ENCODE peak calls at places on chromosomes 13 and 19, in six cellular contexts. Z is right atrium auricular region, C is endodermal cell, E is brain microvascular endothelial cell, P is GM06990, W is K562. A is an unnamed sample.

GRCh38 chr13:50594276-50594970 is 249.1 kb downstream of the DLEU7 start:
- DNase-seq in Z (no peak), C (peak), E (no peak), P (peak), W (no peak), A (peak)

GRCh38 chr13:95128045-95128643 is 173.1 kb downstream of the ABCC4 start:
- DNase-seq in Z (no peak), C (no peak), E (no peak), P (no peak), W (no peak), A (no peak)

GRCh38 chr13:36124236-36124822 is 6.9 kb downstream of the DCLK1 start:
- DNase-seq in Z (no peak), C (no peak), E (peak), P (no peak), W (no peak), A (no peak)

GRCh38 chr19:47613165-47614146 is 4.5 kb downstream of the BICRA start:
- DNase-seq in Z (no peak), C (peak), E (peak), P (no peak), W (no peak), A (no peak)

GRCh38 chr13:108690726-108691125 is 61.3 kb downstream of the MYO16 start:
- DNase-seq in Z (no peak), C (no peak), E (no peak), P (no peak), W (no peak), A (no peak)

GRCh38 chr13:36965767-36966166 is 33.4 kb downstream of the ALG5 start:
- DNase-seq in Z (no peak), C (no peak), E (peak), P (no peak), W (no peak), A (no peak)

GRCh38 chr13:106187501-106187900 is 348.0 kb downstream of the EFNB2 start:
- DNase-seq in Z (no peak), C (no peak), E (no peak), P (no peak), W (no peak), A (no peak)

GRCh38 chr19:33290956-33291622 is 11.2 kb downstream of the CEBPA start:
- DNase-seq in Z (no peak), C (no peak), E (no peak), P (no peak), W (no peak), A (no peak)

GRCh38 chr13:51494151-51494550 is 41.3 kb upstream of the INTS6 start:
- DNase-seq in Z (no peak), C (no peak), E (peak), P (no peak), W (no peak), A (no peak)

GRCh38 chr19:47437500-47437899 is 18.2 kb upstream of the MEIS3 start:
- DNase-seq in Z (no peak), C (peak), E (no peak), P (no peak), W (no peak), A (no peak)

GRCh38 chr19:31803819-31804446 is 454.7 kb upstream of the TSHZ3 start:
- DNase-seq in Z (no peak), C (no peak), E (no peak), P (no peak), W (no peak), A (no peak)

GRCh38 chr19:40503300-40503699 is 36.5 kb downstream of the SPTBN4 start:
- DNase-seq in Z (no peak), C (peak), E (no peak), P (no peak), W (peak), A (no peak)

GRCh38 chr13:36432106-36432544 is at the start of gene CCNA1:
- DNase-seq in Z (no peak), C (peak), E (no peak), P (peak), W (peak), A (no peak)

GRCh38 chr13:50366488-50367174 is 351.4 kb downstream of the KCNRG start:
- DNase-seq in Z (no peak), C (no peak), E (no peak), P (peak), W (no peak), A (peak)

GRCh38 chr19:47158879-47159509 is 28.4 kb downstream of the SAE1 start:
- DNase-seq in Z (no peak), C (no peak), E (peak), P (no peak), W (no peak), A (no peak)

DNA sequence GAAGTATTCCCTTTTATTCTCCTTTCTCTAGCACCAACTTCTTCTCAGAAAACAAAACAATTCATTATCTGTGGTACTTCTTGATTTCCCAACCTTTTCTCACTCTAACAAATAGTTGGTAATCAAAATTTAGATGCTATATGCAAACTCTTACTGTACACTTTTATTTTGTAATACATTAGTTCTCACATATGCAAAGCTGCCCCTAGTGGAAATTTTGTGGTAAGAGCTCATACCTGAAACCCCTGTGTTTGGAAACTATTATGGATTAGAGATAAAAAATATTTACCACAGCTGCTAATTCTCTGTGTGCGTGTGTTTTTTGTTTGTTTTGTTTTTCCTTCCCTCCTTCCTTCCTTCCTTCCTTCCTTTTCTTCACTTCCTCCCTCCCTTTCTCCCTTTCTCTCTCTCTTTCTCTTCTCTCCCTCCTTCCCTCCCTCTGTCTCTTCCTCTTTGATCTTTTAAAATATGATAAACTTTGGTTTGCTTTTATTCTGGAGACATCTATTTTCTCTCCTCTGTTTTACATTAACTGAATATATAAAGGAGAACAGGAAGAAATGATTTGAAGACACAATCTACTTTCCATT is 537.4 kb downstream of the SLITRK6 start:
- DNase-seq in Z (no peak), C (no peak), E (no peak), P (no peak), W (no peak), A (no peak)
- TF ChIP-seq CTCF in Z (no peak), C (peak), E (peak), P (no peak), W (no peak), A (no peak)

DNA sequence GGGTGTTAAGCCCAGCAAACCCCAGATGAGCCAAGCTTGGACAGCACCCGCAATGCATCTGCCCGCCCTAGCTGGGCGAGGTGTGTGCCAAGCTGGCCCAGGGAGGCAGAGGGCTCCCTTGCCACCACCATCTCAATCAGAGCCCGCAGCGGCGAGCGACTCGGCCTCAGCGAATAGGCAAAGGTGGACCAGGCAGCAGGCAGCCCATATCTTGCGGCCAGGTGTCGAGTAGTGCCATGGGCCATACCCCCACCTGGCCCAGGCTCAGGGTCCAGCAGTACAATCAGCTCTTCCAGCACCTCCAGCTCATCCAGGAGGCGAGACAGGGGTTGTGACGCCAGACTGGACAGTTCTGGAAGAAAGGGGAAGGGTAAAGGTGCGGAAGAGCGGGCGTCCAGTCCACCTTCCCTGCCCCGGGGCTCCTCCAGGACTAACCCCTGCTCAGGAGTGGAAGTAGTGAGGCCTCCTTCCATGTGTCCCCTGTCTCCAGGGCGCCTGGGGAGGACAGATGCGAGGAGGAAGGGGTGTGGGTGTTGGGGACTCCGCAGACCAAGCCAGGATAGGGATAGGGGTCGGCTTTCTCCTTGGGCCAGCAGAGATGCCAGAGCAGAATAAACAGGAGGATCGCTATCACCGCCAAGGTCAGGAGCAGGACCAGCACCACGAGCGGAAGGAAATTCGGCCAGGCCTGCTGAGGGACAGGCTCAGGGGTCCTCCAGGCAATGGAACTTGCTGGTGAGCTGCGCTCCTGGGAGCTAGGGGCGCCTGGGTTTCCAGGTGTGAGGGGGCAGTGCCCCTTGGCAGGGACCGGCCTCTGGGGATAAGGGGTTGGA is 2.8 kb downstream of the IGFLR1 start:
- DNase-seq in Z (no peak), C (peak), E (no peak), P (no peak), W (no peak), A (no peak)
- H3K4me3 ChIP-seq in Z (peak), C (peak), E (peak), P (peak), W (peak), A (peak)

DNA sequence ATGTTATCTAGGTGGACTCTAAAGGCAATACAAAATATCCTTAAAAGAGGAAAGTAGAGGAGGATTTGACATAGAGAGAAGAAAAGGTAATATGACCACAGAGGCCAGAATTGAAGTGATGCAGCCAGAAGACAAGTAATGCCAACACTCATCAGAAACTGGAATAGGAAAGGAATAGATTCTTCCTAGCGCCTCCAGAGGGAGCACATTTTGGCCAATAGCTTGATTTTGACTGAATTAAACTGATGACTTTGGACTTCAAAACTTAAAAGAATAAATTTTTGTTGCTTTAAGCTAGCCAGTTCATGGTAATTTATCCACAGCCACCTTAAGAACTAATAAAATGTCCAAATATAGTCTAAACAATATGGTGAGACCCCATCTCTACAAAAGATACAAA is 1921.9 kb downstream of the OLFM4 start:
- DNase-seq in Z (no peak), C (no peak), E (no peak), P (no peak), W (no peak), A (no peak)
- TF ChIP-seq CTCF in Z (no peak), C (peak), E (no peak), P (no peak), W (no peak), A (no peak)

GRCh38 chr13:113110048-113110851 is 4.7 kb downstream of the F7 start:
- DNase-seq in Z (no peak), C (peak), E (no peak), P (no peak), W (no peak), A (no peak)
- H3K4me3 ChIP-seq in Z (peak), C (peak), E (peak), P (no peak), W (no peak), A (no peak)

DNA sequence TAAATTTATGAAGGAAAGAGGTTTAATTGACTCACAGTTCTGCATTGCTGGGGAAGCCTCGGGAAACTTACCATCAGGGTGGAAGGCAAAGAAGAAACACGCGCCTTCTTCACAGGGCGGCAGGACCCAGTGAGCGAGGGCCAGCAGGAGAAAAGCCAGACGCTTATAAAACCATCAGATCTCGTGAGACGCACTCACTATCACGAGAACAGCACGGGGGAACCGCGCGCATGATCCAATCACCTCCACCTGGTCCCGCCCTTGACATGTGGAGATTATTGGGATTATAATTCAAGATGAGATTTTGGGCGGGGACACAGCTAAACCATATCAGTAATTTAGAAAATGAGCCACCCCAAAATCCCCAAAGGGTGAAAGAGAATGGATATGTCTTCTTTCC is 187.1 kb downstream of the RAP2A start:
- DNase-seq in Z (no peak), C (no peak), E (no peak), P (no peak), W (no peak), A (no peak)
- TF ChIP-seq CTCF in Z (no peak), C (no peak), E (no peak), P (no peak), W (no peak), A (no peak)

GRCh38 chr13:45436332-45436731 is 18.2 kb upstream of the SLC25A30 start:
- DNase-seq in Z (no peak), C (no peak), E (no peak), P (no peak), W (no peak), A (no peak)

GRCh38 chr13:45436953-45437352 is 18.8 kb upstream of the SLC25A30 start:
- DNase-seq in Z (no peak), C (no peak), E (no peak), P (no peak), W (no peak), A (no peak)

GRCh38 chr13:45432737-45433380 is 14.7 kb upstream of the SLC25A30 start:
- DNase-seq in Z (no peak), C (peak), E (no peak), P (no peak), W (no peak), A (no peak)

GRCh38 chr13:45433381-45433790 is 15.2 kb upstream of the SLC25A30 start:
- DNase-seq in Z (no peak), C (peak), E (no peak), P (no peak), W (no peak), A (no peak)

GRCh38 chr13:45434556-45435371 is 16.6 kb upstream of the SLC25A30 start:
- DNase-seq in Z (no peak), C (no peak), E (no peak), P (no peak), W (no peak), A (no peak)
- H3K4me3 ChIP-seq in Z (no peak), C (no peak), E (no peak), P (no peak), W (no peak), A (no peak)

GRCh38 chr13:66623129-66623528 is 607.0 kb downstream of the PCDH9 start:
- DNase-seq in Z (no peak), C (no peak), E (no peak), P (no peak), W (no peak), A (no peak)

GRCh38 chr13:66624302-66624701 is 605.8 kb downstream of the PCDH9 start:
- DNase-seq in Z (no peak), C (no peak), E (no peak), P (no peak), W (no peak), A (no peak)

GRCh38 chr13:66612983-66613382 is 617.2 kb downstream of the PCDH9 start:
- DNase-seq in Z (no peak), C (no peak), E (no peak), P (no peak), W (no peak), A (no peak)

GRCh38 chr13:66617786-66618185 is 612.4 kb downstream of the PCDH9 start:
- DNase-seq in Z (no peak), C (no peak), E (no peak), P (no peak), W (no peak), A (no peak)

GRCh38 chr13:66618702-66619101 is 611.4 kb downstream of the PCDH9 start:
- DNase-seq in Z (no peak), C (no peak), E (no peak), P (no peak), W (peak), A (no peak)
- TF ChIP-seq CTCF in Z (no peak), C (peak), E (peak), P (no peak), W (no peak), A (peak)

DNA sequence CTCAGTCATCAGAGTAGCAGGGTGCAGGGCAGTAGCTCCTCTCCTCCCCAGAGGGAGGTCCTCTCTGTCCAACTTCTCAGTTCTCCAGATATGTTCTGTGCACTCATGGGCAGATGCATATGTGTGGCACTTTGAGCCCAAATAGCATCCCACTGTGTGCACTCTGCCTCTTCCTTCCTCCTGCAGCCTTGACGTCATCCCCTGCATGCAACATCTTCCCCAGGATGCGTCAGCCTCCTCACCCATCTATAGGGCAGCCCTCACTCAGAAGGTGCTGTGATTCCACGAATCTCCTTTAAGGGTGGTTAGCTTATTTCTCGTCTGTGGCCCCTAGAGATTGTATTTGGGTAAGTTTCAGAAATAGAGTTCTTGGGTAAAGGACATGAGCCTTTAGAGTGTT is 22.1 kb upstream of the CRTC1 start:
- DNase-seq in Z (no peak), C (no peak), E (no peak), P (no peak), W (no peak), A (no peak)
- H3K4me3 ChIP-seq in Z (no peak), C (no peak), E (no peak), P (no peak), W (no peak), A (no peak)

GRCh38 chr19:49489601-49490167 is 2.3 kb downstream of the RPL13A start:
- DNase-seq in Z (no peak), C (no peak), E (no peak), P (no peak), W (peak), A (no peak)
- TF ChIP-seq CTCF in Z (no peak), C (peak), E (no peak), P (peak), W (peak), A (peak)

A was measured in GM12864.